ENCODE peak calls at places on chromosomes 12 and 14, in ten cellular contexts. J is AG04450; M is stimulated activated CD8-positive, alpha-beta memory T cell treated with anti-CD3 and anti-CD28 coated beads, Interleukin-4, amount 100 ng/mL, for 1 hour; Q is GM18507; V is foreskin fibroblast; Y is activated naive CD4-positive, alpha-beta T cell; B is NCI-H1694; O is suprapubic skin; H is iPS-NIHi11; Z is NCI-H345. P is an unnamed sample.
A peak's percentile ranks its signal among the peaks of the same experiment; 100 is the strongest.

GRCh38 chr14:80996049-80996901 is 40.9 kb downstream of the TSHR start:
- DNase-seq in J (peak; percentile 64), Y (no peak), B (peak; percentile 88), Q (no peak), H (peak; percentile 30), Z (peak; percentile 74), O (no peak), M (no peak), V (peak; percentile 63), P (peak; percentile 72)

GRCh38 chr14:34699873-34700621 is 14.3 kb downstream of the CFL2 start:
- DNase-seq in J (peak; percentile 81), M (no peak), B (peak; percentile 97), H (no peak), V (peak; percentile 87), Z (no peak), Y (no peak), O (no peak), Q (no peak), P (peak; percentile 92)

GRCh38 chr12:81300454-81300853 is 222.6 kb downstream of the ACSS3 start:
- DNase-seq in B (no peak), H (peak; percentile 31), Z (no peak), Q (no peak), J (no peak), V (no peak), M (no peak), Y (no peak), O (no peak), P (no peak)

GRCh38 chr12:76915381-76916169 is 36.8 kb upstream of the CSRP2 start:
- DNase-seq in Y (no peak), O (no peak), Z (no peak), J (no peak), V (no peak), B (no peak), H (no peak), Q (no peak), M (no peak), P (peak; percentile 39)

GRCh38 chr12:121400332-121401139 is 618 bp downstream of the RNF34 start:
- DNase-seq in Y (no peak), J (no peak), Z (peak; percentile 43), Q (no peak), O (peak; percentile 80), M (peak; percentile 17), V (peak; percentile 24), B (no peak), H (peak; percentile 39), P (peak; percentile 51)

GRCh38 chr12:2225736-2226135 is 172.9 kb downstream of the CACNA1C start:
- DNase-seq in Q (no peak), B (no peak), H (no peak), Z (no peak), J (no peak), V (no peak), M (no peak), O (no peak), Y (no peak), P (peak; percentile 41)

GRCh38 chr14:94390372-94391086 is 2.1 kb upstream of the SERPINA1 start:
- DNase-seq in M (no peak), Z (no peak), V (no peak), O (no peak), J (no peak), H (no peak), Y (no peak), B (no peak), Q (no peak), P (no peak)

GRCh38 chr14:91351508-91351853 is 66.1 kb downstream of the CCDC88C start:
- DNase-seq in J (no peak), O (no peak), Q (no peak), B (no peak), H (no peak), M (no peak), Z (no peak), V (no peak), Y (no peak), P (no peak)

GRCh38 chr12:120183211-120183631 is 11.3 kb downstream of the GCN1 start:
- DNase-seq in Q (no peak), H (no peak), Y (no peak), Z (no peak), J (no peak), B (no peak), O (no peak), V (peak; percentile 50), M (no peak), P (peak; percentile 24)

P was measured in fibroblast of lung.